ENCODE peak calls at places on chromosomes 1 and 21, in six cellular contexts. X is M059J, I is HT-29, N is OCI-LY7, D is Calu3, F is COLO829. O is an unnamed sample.

GRCh38 chr1:58784758-58785423 is 1.0 kb upstream of the JUN start:
- DNase-seq in X (peak), I (peak), N (peak), D (peak), F (peak), O (peak)

GRCh38 chr1:18794561-18794960 is 64.9 kb downstream of the TAS1R2 start:
- DNase-seq in X (no peak), I (peak), N (no peak), D (peak), F (no peak), O (peak)

GRCh38 chr21:45945868-45946210 is 35.7 kb upstream of the COL6A1 start:
- DNase-seq in X (no peak), I (no peak), N (no peak), D (no peak), F (no peak), O (no peak)

GRCh38 chr1:30008372-30008997 is 714.9 kb downstream of the MATN1 start:
- DNase-seq in X (no peak), I (no peak), N (no peak), D (no peak), F (no peak), O (no peak)

GRCh38 chr1:52676249-52676903 is 21.8 kb downstream of the COA7 start:
- DNase-seq in X (no peak), I (no peak), N (no peak), D (no peak), F (no peak), O (no peak)

GRCh38 chr1:119549719-119550141 is 42.7 kb downstream of the HSD3B1 start:
- DNase-seq in X (peak), I (peak), N (peak), D (peak), F (no peak), O (peak)

GRCh38 chr1:151803164-151803563 is 2.1 kb downstream of the LINGO4 start:
- DNase-seq in X (no peak), I (no peak), N (no peak), D (no peak), F (no peak), O (no peak)

GRCh38 chr1:113792986-113793385 is 19.3 kb downstream of the RSBN1 start:
- DNase-seq in X (peak), I (no peak), N (no peak), D (no peak), F (no peak), O (no peak)

GRCh38 chr1:171983584-171983983 is 142.3 kb downstream of the DNM3 start:
- DNase-seq in X (peak), I (peak), N (peak), D (peak), F (peak), O (peak)

GRCh38 chr21:21547368-21547953 is 549.3 kb downstream of the NCAM2 start:
- DNase-seq in X (peak), I (no peak), N (no peak), D (no peak), F (no peak), O (peak)

O was measured in NAMALWA.